ENCODE peak calls at places on chromosomes 6 and 20, in four cellular contexts. One of them, this sample, is unnamed.

GRCh38 chr6:49909508-49910047 is 43.2 kb upstream of the CRISP1 start:
- DNase-seq in kidney epithelial cell: no peak
- DNase-seq in tibial nerve: no peak
- DNase-seq in H54: no peak
- DNase-seq in this sample: no peak

GRCh38 chr6:2853766-2854393 is 12.2 kb upstream of the SERPINB1 start:
- DNase-seq in kidney epithelial cell: no peak
- DNase-seq in H54: peak; percentile 52
- DNase-seq in tibial nerve: peak; percentile 47
- DNase-seq in this sample: no peak

GRCh38 chr6:105779113-105779512 is 307.0 kb upstream of the PRDM1 start:
- DNase-seq in H54: no peak
- DNase-seq in kidney epithelial cell: no peak
- DNase-seq in tibial nerve: no peak
- DNase-seq in this sample: no peak

GRCh38 chr6:30990422-30991086 is 7.0 kb downstream of the MUC21 start:
- DNase-seq in H54: no peak
- DNase-seq in kidney epithelial cell: no peak
- DNase-seq in tibial nerve: no peak
- DNase-seq in this sample: no peak

GRCh38 chr6:31900917-31901414 is 920 bp downstream of the ZBTB12 start:
- DNase-seq in H54: no peak
- DNase-seq in kidney epithelial cell: no peak
- DNase-seq in tibial nerve: no peak
- DNase-seq in this sample: no peak

GRCh38 chr6:44004625-44005506 is 122.4 kb downstream of the MRPL14 start:
- DNase-seq in H54: peak; percentile 82
- DNase-seq in kidney epithelial cell: no peak
- DNase-seq in tibial nerve: no peak
- DNase-seq in this sample: no peak

GRCh38 chr20:11675920-11676617 is 241.6 kb upstream of the BTBD3 start:
- DNase-seq in kidney epithelial cell: no peak
- DNase-seq in tibial nerve: no peak
- DNase-seq in H54: no peak
- DNase-seq in this sample: no peak

GRCh38 chr6:81984599-81984998 is 232.1 kb upstream of the TENT5A start:
- DNase-seq in tibial nerve: no peak
- DNase-seq in H54: no peak
- DNase-seq in kidney epithelial cell: no peak
- DNase-seq in this sample: no peak

GRCh38 chr20:37311710-37312355 is 22.4 kb downstream of the MANBAL start:
- DNase-seq in tibial nerve: no peak
- DNase-seq in kidney epithelial cell: no peak
- DNase-seq in H54: no peak
- DNase-seq in this sample: no peak

GRCh38 chr6:151370509-151371078 is 20.8 kb downstream of the ZBTB2 start:
- DNase-seq in kidney epithelial cell: no peak
- DNase-seq in H54: no peak
- DNase-seq in tibial nerve: no peak
- DNase-seq in this sample: no peak

GRCh38 chr6:137739544-137739943 is 127.5 kb upstream of the TNFAIP3 start:
- DNase-seq in H54: no peak
- DNase-seq in kidney epithelial cell: no peak
- DNase-seq in tibial nerve: no peak
- DNase-seq in this sample: no peak

GRCh38 chr6:11459002-11459658 is 78.4 kb upstream of the TMEM170B start:
- DNase-seq in tibial nerve: no peak
- DNase-seq in H54: no peak
- DNase-seq in kidney epithelial cell: no peak
- DNase-seq in this sample: no peak

GRCh38 chr6:1817033-1817761 is 207.5 kb downstream of the FOXC1 start:
- DNase-seq in kidney epithelial cell: no peak
- DNase-seq in tibial nerve: no peak
- DNase-seq in H54: no peak
- DNase-seq in this sample: no peak

GRCh38 chr6:53335224-53335994 is 13.3 kb downstream of the ELOVL5 start:
- DNase-seq in kidney epithelial cell: no peak
- DNase-seq in H54: no peak
- DNase-seq in tibial nerve: no peak
- DNase-seq in this sample: no peak

GRCh38 chr6:111727798-111728197 is 122.1 kb upstream of the TRAF3IP2 start:
- DNase-seq in kidney epithelial cell: no peak
- DNase-seq in H54: no peak
- DNase-seq in tibial nerve: no peak
- DNase-seq in this sample: no peak

GRCh38 chr6:121971886-121972285 is 427.6 kb upstream of the HSF2 start:
- DNase-seq in tibial nerve: no peak
- DNase-seq in H54: no peak
- DNase-seq in kidney epithelial cell: peak; percentile 2
- DNase-seq in this sample: no peak

GRCh38 chr20:4797275-4797674 is 75.6 kb downstream of the PRND start:
- DNase-seq in tibial nerve: no peak
- DNase-seq in kidney epithelial cell: no peak
- DNase-seq in H54: no peak
- DNase-seq in this sample: no peak

GRCh38 chr6:34015576-34015975 is 130.3 kb downstream of the GRM4 start:
- DNase-seq in H54: no peak
- DNase-seq in kidney epithelial cell: no peak
- DNase-seq in tibial nerve: no peak
- DNase-seq in this sample: no peak

GRCh38 chr6:21305827-21306469 is 287.6 kb upstream of the SOX4 start:
- DNase-seq in tibial nerve: no peak
- DNase-seq in kidney epithelial cell: peak; percentile 21
- DNase-seq in H54: no peak
- DNase-seq in this sample: peak; percentile 6

GRCh38 chr6:39785281-39785680 is 6.9 kb upstream of the DAAM2 start:
- DNase-seq in tibial nerve: no peak
- DNase-seq in kidney epithelial cell: no peak
- DNase-seq in H54: no peak
- DNase-seq in this sample: no peak

GRCh38 chr6:169230322-169230665 is 23.4 kb downstream of the THBS2 start:
- DNase-seq in H54: no peak
- DNase-seq in kidney epithelial cell: no peak
- DNase-seq in tibial nerve: no peak
- DNase-seq in this sample: no peak

GRCh38 chr20:12177657-12178293 is 260.1 kb downstream of the BTBD3 start:
- DNase-seq in kidney epithelial cell: no peak
- DNase-seq in H54: no peak
- DNase-seq in tibial nerve: no peak
- DNase-seq in this sample: no peak

GRCh38 chr6:15443119-15443518 is 197.2 kb downstream of the JARID2 start:
- DNase-seq in tibial nerve: no peak
- DNase-seq in kidney epithelial cell: peak; percentile 62
- DNase-seq in H54: peak; percentile 50
- DNase-seq in this sample: no peak

GRCh38 chr6:89134723-89135122 is 11.1 kb upstream of the PM20D2 start:
- DNase-seq in tibial nerve: no peak
- DNase-seq in H54: no peak
- DNase-seq in kidney epithelial cell: no peak
- DNase-seq in this sample: no peak

GRCh38 chr6:157893238-157893637 is 70.2 kb downstream of the SNX9 start:
- DNase-seq in tibial nerve: no peak
- DNase-seq in kidney epithelial cell: no peak
- DNase-seq in H54: no peak
- DNase-seq in this sample: no peak

GRCh38 chr20:34522969-34523871 is 7.0 kb downstream of the DYNLRB1 start:
- DNase-seq in tibial nerve: peak; percentile 28
- DNase-seq in H54: no peak
- DNase-seq in kidney epithelial cell: no peak
- DNase-seq in this sample: no peak

GRCh38 chr6:16543491-16543890 is 217.8 kb downstream of the ATXN1 start:
- DNase-seq in tibial nerve: no peak
- DNase-seq in H54: no peak
- DNase-seq in kidney epithelial cell: peak; percentile 53
- DNase-seq in this sample: no peak

GRCh38 chr6:105814745-105815536 is 271.2 kb upstream of the PRDM1 start:
- DNase-seq in kidney epithelial cell: no peak
- DNase-seq in H54: no peak
- DNase-seq in tibial nerve: no peak
- DNase-seq in this sample: peak; percentile 18

GRCh38 chr6:160301341-160301740 is 42.7 kb upstream of the SLC22A2 start:
- DNase-seq in kidney epithelial cell: no peak
- DNase-seq in H54: no peak
- DNase-seq in tibial nerve: no peak
- DNase-seq in this sample: no peak